ENCODE peak calls at places on chromosomes 5 and 9, in ten cellular contexts. T is right cardiac atrium; K is left cardiac atrium; A is epithelial cell of esophagus; L is stimulated activated CD8-positive, alpha-beta memory T cell treated with anti-CD3 and anti-CD28 coated beads, Interleukin-4, amount 100 ng/mL, for 24 hours; W is germinal center; D is endothelial cell; F is ELR; J is CD8-positive, alpha-beta memory T cell; V is hippocampal formation. I is an unnamed sample.

GRCh38 chr5:137206030-137206715 is 293.0 kb downstream of the SPOCK1 start:
- DNase-seq in A (peak), V (no peak), F (no peak), T (no peak), D (no peak), L (no peak), W (no peak), K (no peak), J (no peak), I (no peak)

GRCh38 chr5:149297340-149298023 is 25.8 kb downstream of the AFAP1L1 start:
- DNase-seq in T (peak), V (no peak), K (no peak), J (no peak), L (no peak), F (no peak), W (no peak), D (no peak), A (no peak), I (no peak)

GRCh38 chr5:1027631-1028441 is 19.2 kb downstream of the NKD2 start:
- DNase-seq in K (peak), T (peak), D (no peak), V (no peak), F (no peak), J (no peak), W (no peak), A (no peak), L (no peak), I (no peak)

GRCh38 chr5:92980491-92980890 is 600.5 kb downstream of the NR2F1-AS1 start:
- DNase-seq in D (no peak), A (peak), V (no peak), J (no peak), L (no peak), F (peak), W (no peak), T (no peak), K (no peak), I (no peak)

GRCh38 chr9:112308576-112308975 is 24.8 kb downstream of the PTBP3 start:
- DNase-seq in A (no peak), T (no peak), K (no peak), J (no peak), L (no peak), W (no peak), V (no peak), F (no peak), D (no peak), I (no peak)

GRCh38 chr5:40669606-40670005 is 10.1 kb upstream of the PTGER4 start:
- DNase-seq in J (no peak), K (no peak), W (no peak), D (no peak), V (no peak), L (no peak), F (no peak), T (no peak), A (no peak), I (no peak)

GRCh38 chr5:112018846-112019245 is 261.9 kb upstream of the NREP start:
- DNase-seq in A (no peak), D (no peak), K (no peak), V (no peak), L (no peak), J (no peak), T (no peak), W (no peak), F (no peak), I (no peak)

GRCh38 chr9:71001780-71002386 is 119.5 kb downstream of the TRPM3 start:
- DNase-seq in V (no peak), A (peak), D (peak), W (no peak), J (no peak), T (no peak), F (peak), K (no peak), L (no peak), I (no peak)

GRCh38 chr5:33260098-33260497 is 180.7 kb upstream of the TARS1 start:
- DNase-seq in T (no peak), L (no peak), W (no peak), F (peak), A (no peak), D (no peak), J (no peak), V (no peak), K (no peak), I (no peak)

GRCh38 chr9:35110327-35110758 is 5.3 kb downstream of the ATOSB start:
- DNase-seq in K (peak), A (peak), W (no peak), V (peak), F (peak), T (no peak), D (no peak), J (no peak), L (no peak), I (no peak)

GRCh38 chr9:99073347-99073746 is 31.6 kb upstream of the TGFBR1 start:
- DNase-seq in V (no peak), L (no peak), W (no peak), F (no peak), T (no peak), A (no peak), D (no peak), J (no peak), K (no peak), I (no peak)

GRCh38 chr5:160330212-160330611 is 17.8 kb upstream of the CCNJL start:
- DNase-seq in J (no peak), L (no peak), T (no peak), W (no peak), F (no peak), D (no peak), V (no peak), A (no peak), K (no peak), I (no peak)

GRCh38 chr5:163448491-163448890 is 11.1 kb downstream of the CCNG1 start:
- DNase-seq in V (no peak), T (no peak), J (no peak), K (no peak), F (no peak), A (no peak), L (no peak), D (no peak), W (no peak), I (no peak)

GRCh38 chr5:13976867-13977479 is 32.5 kb upstream of the DNAH5 start:
- DNase-seq in K (no peak), A (peak), D (peak), F (peak), V (no peak), J (no peak), W (no peak), L (no peak), T (no peak), I (no peak)

GRCh38 chr9:91905958-91906585 is 44.0 kb downstream of the ROR2 start:
- DNase-seq in L (peak), F (no peak), J (peak), K (peak), D (no peak), T (no peak), V (no peak), A (no peak), W (no peak), I (peak)

GRCh38 chr9:88421348-88421747 is 33.1 kb downstream of the SPIN1 start:
- DNase-seq in L (no peak), J (no peak), K (no peak), F (no peak), T (no peak), A (no peak), W (no peak), V (no peak), D (no peak), I (no peak)

GRCh38 chr9:12314589-12314988 is 378.6 kb upstream of the TYRP1 start:
- DNase-seq in V (no peak), F (no peak), D (no peak), J (no peak), L (no peak), W (no peak), T (no peak), K (no peak), A (no peak), I (no peak)

GRCh38 chr9:37262410-37262809 is 142.0 kb downstream of the ZCCHC7 start:
- DNase-seq in D (peak), F (peak), L (no peak), T (no peak), A (peak), W (no peak), K (no peak), V (peak), J (no peak), I (no peak)

GRCh38 chr5:17218353-17219005 is 1.0 kb downstream of the BASP1 start:
- DNase-seq in V (no peak), K (peak), L (no peak), W (peak), T (peak), J (no peak), F (peak), D (peak), A (peak), I (no peak)

GRCh38 chr9:105887679-105888078 is 193.3 kb downstream of the TMEM38B start:
- DNase-seq in W (no peak), D (no peak), J (no peak), K (no peak), F (no peak), T (no peak), A (no peak), V (no peak), L (no peak), I (no peak)

GRCh38 chr5:137470111-137470920 is 28.8 kb downstream of the SPOCK1 start:
- DNase-seq in A (peak), F (peak), D (no peak), T (no peak), L (no peak), K (peak), J (no peak), W (no peak), V (no peak), I (peak)

GRCh38 chr5:81125959-81126358 is 107.2 kb upstream of the CKMT2 start:
- DNase-seq in V (no peak), T (no peak), J (no peak), K (no peak), L (no peak), D (no peak), F (no peak), W (no peak), A (peak), I (no peak)

GRCh38 chr5:157447246-157447645 is 12.8 kb upstream of the NIPAL4 start:
- DNase-seq in W (no peak), F (no peak), J (no peak), T (no peak), V (no peak), D (no peak), A (peak), K (no peak), L (no peak), I (no peak)

GRCh38 chr5:7886849-7887460 is 18.0 kb downstream of the MTRR start:
- DNase-seq in L (no peak), A (peak), F (peak), V (peak), K (no peak), W (peak), J (peak), D (no peak), T (no peak), I (no peak)

GRCh38 chr9:114335745-114336144 is 6.1 kb downstream of the ORM2 start:
- DNase-seq in J (no peak), D (no peak), L (no peak), W (no peak), V (no peak), T (no peak), F (no peak), A (no peak), K (no peak), I (no peak)

GRCh38 chr5:175443514-175444059 is 395 bp downstream of the DRD1 start:
- DNase-seq in K (no peak), D (peak), T (no peak), J (no peak), L (no peak), F (no peak), W (no peak), A (no peak), V (no peak), I (no peak)

GRCh38 chr5:178113141-178113787 is at the start of gene N4BP3:
- DNase-seq in L (peak), A (peak), D (peak), T (no peak), J (peak), V (no peak), F (peak), K (peak), W (peak), I (no peak)

GRCh38 chr9:7454490-7455110 is 345.0 kb downstream of the DMAC1 start:
- DNase-seq in K (no peak), L (no peak), A (no peak), V (no peak), F (no peak), D (no peak), J (no peak), T (no peak), W (no peak), I (no peak)

GRCh38 chr9:129183495-129184308 is 5.6 kb upstream of the IER5L start:
- DNase-seq in W (no peak), F (peak), J (no peak), K (no peak), T (no peak), A (peak), V (no peak), D (no peak), L (no peak), I (no peak)

GRCh38 chr9:111411266-111411665 is 72.9 kb downstream of the ECPAS start:
- DNase-seq in D (no peak), V (no peak), W (no peak), T (no peak), F (no peak), L (no peak), A (peak), J (no peak), K (no peak), I (no peak)

GRCh38 chr5:120684749-120685415 is 220.8 kb downstream of the PRR16 start:
- DNase-seq in T (no peak), D (no peak), V (no peak), L (no peak), F (peak), J (no peak), A (no peak), K (no peak), W (no peak), I (no peak)

GRCh38 chr5:74199436-74200210 is 440.9 kb downstream of the ENC1 start:
- DNase-seq in W (no peak), T (no peak), A (peak), F (peak), V (no peak), L (no peak), D (no peak), K (no peak), J (no peak), I (no peak)

GRCh38 chr9:136848393-136849037 is 694 bp upstream of the PHPT1 start:
- DNase-seq in F (peak), W (peak), L (no peak), J (peak), T (peak), A (peak), D (peak), K (peak), V (peak), I (no peak)

I was measured in tibial nerve.